ENCODE peak calls at places on chromosomes 5 and 9, in five cellular contexts. One of them, this sample, is unnamed.

GRCh38 chr9:69223605-69224004 is 49.5 kb downstream of the TJP2 start:
- DNase-seq in uterus: no peak
- DNase-seq in fibroblast of lung: peak
- DNase-seq in T follicular helper cell: no peak
- DNase-seq in posterior vena cava: no peak
- DNase-seq in this sample: peak

GRCh38 chr5:10701567-10702039 is 59.4 kb downstream of the DAP start:
- DNase-seq in uterus: no peak
- DNase-seq in fibroblast of lung: peak
- DNase-seq in T follicular helper cell: no peak
- DNase-seq in posterior vena cava: no peak
- DNase-seq in this sample: peak

GRCh38 chr5:27868292-27868691 is 829.9 kb upstream of the CDH9 start:
- DNase-seq in uterus: no peak
- DNase-seq in fibroblast of lung: no peak
- DNase-seq in T follicular helper cell: no peak
- DNase-seq in posterior vena cava: no peak
- DNase-seq in this sample: no peak

GRCh38 chr5:90434116-90434714 is 24.7 kb upstream of the CETN3 start:
- DNase-seq in uterus: peak
- DNase-seq in fibroblast of lung: peak
- DNase-seq in T follicular helper cell: peak
- DNase-seq in posterior vena cava: no peak
- DNase-seq in this sample: peak

GRCh38 chr5:132102101-132102701 is 28.6 kb downstream of the CSF2 start:
- DNase-seq in uterus: no peak
- DNase-seq in fibroblast of lung: no peak
- DNase-seq in T follicular helper cell: peak
- DNase-seq in posterior vena cava: no peak
- DNase-seq in this sample: no peak

GRCh38 chr5:124675921-124676846 is 70.3 kb downstream of the ZNF608 start:
- DNase-seq in uterus: peak
- DNase-seq in fibroblast of lung: no peak
- DNase-seq in T follicular helper cell: no peak
- DNase-seq in posterior vena cava: no peak
- DNase-seq in this sample: no peak

GRCh38 chr9:132220069-132220468 is 58.2 kb downstream of the NTNG2 start:
- DNase-seq in uterus: no peak
- DNase-seq in fibroblast of lung: no peak
- DNase-seq in T follicular helper cell: no peak
- DNase-seq in posterior vena cava: no peak
- DNase-seq in this sample: no peak

GRCh38 chr5:72608297-72608696 is 101.1 kb upstream of the ZNF366 start:
- DNase-seq in uterus: no peak
- DNase-seq in fibroblast of lung: peak
- DNase-seq in T follicular helper cell: no peak
- DNase-seq in posterior vena cava: no peak
- DNase-seq in this sample: no peak

GRCh38 chr5:66769839-66770617 is 173.8 kb downstream of the MAST4 start:
- DNase-seq in uterus: peak
- DNase-seq in fibroblast of lung: peak
- DNase-seq in T follicular helper cell: no peak
- DNase-seq in posterior vena cava: no peak
- DNase-seq in this sample: no peak

GRCh38 chr5:72555871-72556270 is 48.7 kb upstream of the ZNF366 start:
- DNase-seq in uterus: no peak
- DNase-seq in fibroblast of lung: peak
- DNase-seq in T follicular helper cell: no peak
- DNase-seq in posterior vena cava: no peak
- DNase-seq in this sample: no peak

GRCh38 chr9:91727316-91727861 is 222.6 kb downstream of the ROR2 start:
- DNase-seq in uterus: no peak
- DNase-seq in fibroblast of lung: peak
- DNase-seq in T follicular helper cell: no peak
- DNase-seq in posterior vena cava: peak
- DNase-seq in this sample: peak

GRCh38 chr9:114002986-114003740 is 74.9 kb downstream of the AMBP start:
- DNase-seq in uterus: no peak
- DNase-seq in fibroblast of lung: no peak
- DNase-seq in T follicular helper cell: no peak
- DNase-seq in posterior vena cava: peak
- DNase-seq in this sample: no peak

GRCh38 chr5:136073714-136074113 is 44.9 kb downstream of the TGFBI start:
- DNase-seq in uterus: no peak
- DNase-seq in fibroblast of lung: no peak
- DNase-seq in T follicular helper cell: no peak
- DNase-seq in posterior vena cava: no peak
- DNase-seq in this sample: no peak

GRCh38 chr5:72141440-72142271 is 34.4 kb downstream of the MAP1B start:
- DNase-seq in uterus: peak
- DNase-seq in fibroblast of lung: peak
- DNase-seq in T follicular helper cell: no peak
- DNase-seq in posterior vena cava: no peak
- DNase-seq in this sample: peak

GRCh38 chr9:6930827-6931226 is 173.1 kb downstream of the KDM4C start:
- DNase-seq in uterus: no peak
- DNase-seq in fibroblast of lung: peak
- DNase-seq in T follicular helper cell: no peak
- DNase-seq in posterior vena cava: no peak
- DNase-seq in this sample: no peak

GRCh38 chr9:95067888-95068287 is 249.6 kb downstream of the FANCC start:
- DNase-seq in uterus: no peak
- DNase-seq in fibroblast of lung: no peak
- DNase-seq in T follicular helper cell: no peak
- DNase-seq in posterior vena cava: no peak
- DNase-seq in this sample: no peak